ENCODE peak calls at places on chromosomes 6 and 20, in four cellular contexts. I is LHCN-M2, J is fibroblast of lung, F is pulmonary artery endothelial cell. W is an unnamed sample.

GRCh38 chr6:63724721-63725120 is 89.1 kb downstream of the PHF3 start:
- DNase-seq in I (no peak), J (no peak), F (no peak), W (peak)

GRCh38 chr6:150001295-150001990 is 23.9 kb downstream of the RAET1L start:
- DNase-seq in I (no peak), J (no peak), F (no peak), W (no peak)

GRCh38 chr6:48535569-48535968 is 424.6 kb upstream of the PTCHD4 start:
- DNase-seq in I (peak), J (peak), F (no peak), W (no peak)

GRCh38 chr6:33885121-33886057 is 81.6 kb upstream of the MLN start:
- DNase-seq in I (peak), J (no peak), F (no peak), W (no peak)

GRCh38 chr6:42152024-42152423 is 9.6 kb upstream of the C6orf132 start:
- DNase-seq in I (no peak), J (no peak), F (no peak), W (no peak)

GRCh38 chr20:47992021-47992467 is 206.8 kb upstream of the SULF2 start:
- DNase-seq in I (no peak), J (no peak), F (no peak), W (no peak)

GRCh38 chr6:75694406-75694805 is 54.6 kb upstream of the MYO6 start:
- DNase-seq in I (peak), J (no peak), F (no peak), W (no peak)

GRCh38 chr20:53255102-53255710 is 283.0 kb downstream of the TSHZ2 start:
- DNase-seq in I (no peak), J (no peak), F (no peak), W (no peak)

GRCh38 chr20:37968726-37969401 is 64.4 kb downstream of the TTI1 start:
- DNase-seq in I (peak), J (no peak), F (no peak), W (no peak)

GRCh38 chr6:161443868-161444267 is 170.0 kb upstream of the AGPAT4 start:
- DNase-seq in I (peak), J (no peak), F (no peak), W (no peak)

GRCh38 chr6:157912326-157912725 is 69.3 kb upstream of the SYNJ2 start:
- DNase-seq in I (peak), J (peak), F (peak), W (no peak)

GRCh38 chr20:24153101-24154040 is 164.8 kb upstream of the GGTLC1 start:
- DNase-seq in I (no peak), J (no peak), F (no peak), W (no peak)

GRCh38 chr6:18362058-18362561 is 25.0 kb upstream of the RNF144B start:
- DNase-seq in I (peak), J (peak), F (peak), W (no peak)

GRCh38 chr20:16476032-16476431 is 97.2 kb downstream of the KIF16B start:
- DNase-seq in I (peak), J (peak), F (no peak), W (peak)

GRCh38 chr20:44598413-44599290 is 16.3 kb downstream of the PKIG start:
- DNase-seq in I (no peak), J (peak), F (no peak), W (no peak)

GRCh38 chr6:167047554-167047953 is 48.4 kb downstream of the CEP43 start:
- DNase-seq in I (no peak), J (no peak), F (no peak), W (no peak)

GRCh38 chr6:49517919-49518318 is 18.2 kb downstream of the GLYATL3 start:
- DNase-seq in I (no peak), J (no peak), F (no peak), W (no peak)

GRCh38 chr20:34925981-34926380 is 29.6 kb downstream of the GSS start:
- DNase-seq in I (no peak), J (no peak), F (no peak), W (no peak)

GRCh38 chr6:98641929-98642328 is 192.4 kb upstream of the POU3F2 start:
- DNase-seq in I (peak), J (no peak), F (no peak), W (peak)

GRCh38 chr20:17871181-17871580 is 97.4 kb downstream of the SNX5 start:
- DNase-seq in I (no peak), J (no peak), F (no peak), W (no peak)

GRCh38 chr6:21005816-21006553 is 471.7 kb downstream of the CDKAL1 start:
- DNase-seq in I (peak), J (peak), F (peak), W (peak)

GRCh38 chr6:114240800-114241199 is 102.0 kb downstream of the HS3ST5 start:
- DNase-seq in I (no peak), J (no peak), F (no peak), W (no peak)

GRCh38 chr6:25054469-25054868 is 118.7 kb upstream of the RIPOR2 start:
- DNase-seq in I (peak), J (peak), F (no peak), W (no peak)

GRCh38 chr6:51199733-51200132 is 381.1 kb downstream of the TFAP2B start:
- DNase-seq in I (no peak), J (no peak), F (no peak), W (no peak)

GRCh38 chr6:2396856-2397640 is 151.6 kb upstream of the GMDS start:
- DNase-seq in I (peak), J (peak), F (no peak), W (no peak)

GRCh38 chr20:49460131-49460530 is 22.3 kb downstream of the KCNB1 start:
- DNase-seq in I (no peak), J (no peak), F (no peak), W (no peak)

GRCh38 chr20:61299088-61299487 is 47.0 kb downstream of the CDH4 start:
- DNase-seq in I (no peak), J (no peak), F (no peak), W (no peak)

GRCh38 chr20:63534427-63534830 is 2.7 kb downstream of the PTK6 start:
- DNase-seq in I (no peak), J (no peak), F (no peak), W (no peak)

GRCh38 chr6:123503619-123504018 is 133.1 kb downstream of the TRDN start:
- DNase-seq in I (no peak), J (no peak), F (no peak), W (no peak)

GRCh38 chr6:38279423-38279822 is 360.3 kb downstream of the BTBD9 start:
- DNase-seq in I (peak), J (no peak), F (no peak), W (no peak)

GRCh38 chr20:48350291-48350988 is 477.4 kb downstream of the PREX1 start:
- DNase-seq in I (peak), J (no peak), F (no peak), W (peak)

GRCh38 chr6:134031696-134032255 is 20.6 kb downstream of the SLC2A12 start:
- DNase-seq in I (no peak), J (peak), F (no peak), W (no peak)

GRCh38 chr6:123434186-123434585 is 202.6 kb downstream of the TRDN start:
- DNase-seq in I (no peak), J (no peak), F (no peak), W (no peak)

GRCh38 chr6:100730581-100730980 is 150.5 kb downstream of the ASCC3 start:
- DNase-seq in I (peak), J (no peak), F (no peak), W (no peak)

GRCh38 chr6:166045173-166045957 is 122.3 kb downstream of the TBXT start:
- DNase-seq in I (no peak), J (peak), F (no peak), W (no peak)

GRCh38 chr20:47317127-47317895 is 39.2 kb downstream of the ZMYND8 start:
- DNase-seq in I (peak), J (peak), F (peak), W (peak)

GRCh38 chr6:44537306-44538049 is 150.0 kb downstream of the CDC5L start:
- DNase-seq in I (no peak), J (no peak), F (no peak), W (no peak)

GRCh38 chr6:148295261-148295887 is 47.3 kb upstream of the SASH1 start:
- DNase-seq in I (no peak), J (no peak), F (no peak), W (no peak)

GRCh38 chr6:170522565-170523183 is 30.4 kb downstream of the PSMB1 start:
- DNase-seq in I (peak), J (peak), F (no peak), W (no peak)

W was measured in HepG2.